ENCODE peak calls at places on chromosome X, in five cellular contexts. H is K562, Z is endothelial cell of umbilical vein, N is GM23338, J is HCT116. U is an unnamed sample.

GRCh38 chrX:118523920-118524319 is 28.3 kb downstream of the DOCK11 start:
- DNase-seq in H (peak), Z (no peak), N (no peak), J (no peak), U (no peak)

GRCh38 chrX:120840826-120841225 is 34.8 kb downstream of the CT47B1 start:
- DNase-seq in H (no peak), Z (peak), N (no peak), J (no peak), U (no peak)

GRCh38 chrX:49155243-49155899 is 7.2 kb upstream of the MAGIX start:
- DNase-seq in H (peak), Z (peak), N (peak), J (peak), U (no peak)

GRCh38 chrX:154135458-154136229 is 8.4 kb upstream of the OPN1LW start:
- DNase-seq in H (no peak), Z (no peak), N (no peak), J (no peak), U (no peak)

GRCh38 chrX:69618803-69619202 is 2.9 kb downstream of the EDA start:
- DNase-seq in H (peak), Z (peak), N (peak), J (no peak), U (no peak)

GRCh38 chrX:54352677-54353076 is 5.2 kb downstream of the WNK3 start:
- DNase-seq in H (no peak), Z (no peak), N (no peak), J (no peak), U (no peak)

GRCh38 chrX:153410328-153410727 is 944 bp upstream of the ZFP92 start:
- DNase-seq in H (no peak), Z (no peak), N (no peak), J (no peak), U (no peak)

GRCh38 chrX:112056886-112057285 is 25.7 kb downstream of the TRPC5 start:
- DNase-seq in H (no peak), Z (no peak), N (no peak), J (no peak), U (no peak)

GRCh38 chrX:136273986-136274385 is 22.8 kb upstream of the MAP7D3 start:
- DNase-seq in H (no peak), Z (no peak), N (no peak), J (no peak), U (no peak)

GRCh38 chrX:123155327-123155726 is 28.8 kb upstream of the GRIA3 start:
- DNase-seq in H (no peak), Z (no peak), N (no peak), J (no peak), U (no peak)

GRCh38 chrX:70132877-70133302 is 357 bp upstream of the IGBP1 start:
- DNase-seq in H (no peak), Z (no peak), N (no peak), J (no peak), U (no peak)

GRCh38 chrX:122220644-122221373 is 963.3 kb upstream of the GRIA3 start:
- DNase-seq in H (no peak), Z (no peak), N (peak), J (no peak), U (no peak)

GRCh38 chrX:153767674-153768055 is 3.6 kb downstream of the PLXNB3 start:
- DNase-seq in H (no peak), Z (no peak), N (no peak), J (no peak), U (no peak)

GRCh38 chrX:2497961-2498780 is 2.6 kb downstream of the DHRSX start:
- DNase-seq in H (no peak), Z (peak), N (no peak), J (no peak), U (no peak)

GRCh38 chrX:36978886-36979285 is 29.3 kb upstream of the FAM47C start:
- DNase-seq in H (no peak), Z (peak), N (no peak), J (no peak), U (no peak)

GRCh38 chrX:70289168-70289792 is 447 bp downstream of the PDZD11 start:
- DNase-seq in H (peak), Z (no peak), N (no peak), J (no peak), U (no peak)

GRCh38 chrX:443676-444210 is 57.0 kb upstream of the PPP2R3B start:
- DNase-seq in H (no peak), Z (no peak), N (no peak), J (no peak), U (no peak)

GRCh38 chrX:4708970-4709760 is 995.7 kb upstream of the PRKX start:
- DNase-seq in H (no peak), Z (no peak), N (no peak), J (no peak), U (no peak)

GRCh38 chrX:153444333-153445011 is 1.4 kb downstream of the TREX2 start:
- DNase-seq in H (no peak), Z (no peak), N (no peak), J (no peak), U (no peak)

GRCh38 chrX:100615015-100615414 is 21.6 kb downstream of the TSPAN6 start:
- DNase-seq in H (peak), Z (peak), N (peak), J (peak), U (no peak)

GRCh38 chrX:115378471-115378870 is 89.0 kb downstream of the LUZP4 start:
- DNase-seq in H (no peak), Z (peak), N (no peak), J (no peak), U (no peak)

GRCh38 chrX:143945171-143945570 is 61.3 kb downstream of the UBE2NL start:
- DNase-seq in H (no peak), Z (no peak), N (no peak), J (no peak), U (no peak)

GRCh38 chrX:123696334-123696733 is 36.5 kb downstream of the THOC2 start:
- DNase-seq in H (no peak), Z (no peak), N (no peak), J (no peak), U (no peak)

GRCh38 chrX:46665232-46666162 is 91.9 kb downstream of the CHST7 start:
- DNase-seq in H (no peak), Z (peak), N (no peak), J (no peak), U (no peak)

GRCh38 chrX:46978341-46979291 is 66.4 kb downstream of the JADE3 start:
- DNase-seq in H (peak), Z (peak), N (peak), J (peak), U (no peak)

GRCh38 chrX:23694606-23695005 is 27.3 kb downstream of the PRDX4 start:
- DNase-seq in H (peak), Z (peak), N (peak), J (peak), U (no peak)

GRCh38 chrX:124534530-124534929 is 188.2 kb downstream of the SH2D1A start:
- DNase-seq in H (no peak), Z (no peak), N (peak), J (no peak), U (no peak)

GRCh38 chrX:50903387-50904027 is 7.0 kb upstream of the BMP15 start:
- DNase-seq in H (peak), Z (peak), N (peak), J (peak), U (peak)

GRCh38 chrX:48677456-48678030 is 6.1 kb upstream of the WAS start:
- DNase-seq in H (no peak), Z (no peak), N (no peak), J (no peak), U (no peak)

GRCh38 chrX:15985937-15986336 is 131.3 kb upstream of the AP1S2 start:
- DNase-seq in H (peak), Z (no peak), N (no peak), J (no peak), U (no peak)

GRCh38 chrX:10235851-10236250 is 79.1 kb downstream of the CLCN4 start:
- DNase-seq in H (no peak), Z (no peak), N (no peak), J (no peak), U (no peak)

GRCh38 chrX:30643313-30643821 is 9.9 kb upstream of the GK start:
- DNase-seq in H (no peak), Z (no peak), N (no peak), J (no peak), U (no peak)

DNA sequence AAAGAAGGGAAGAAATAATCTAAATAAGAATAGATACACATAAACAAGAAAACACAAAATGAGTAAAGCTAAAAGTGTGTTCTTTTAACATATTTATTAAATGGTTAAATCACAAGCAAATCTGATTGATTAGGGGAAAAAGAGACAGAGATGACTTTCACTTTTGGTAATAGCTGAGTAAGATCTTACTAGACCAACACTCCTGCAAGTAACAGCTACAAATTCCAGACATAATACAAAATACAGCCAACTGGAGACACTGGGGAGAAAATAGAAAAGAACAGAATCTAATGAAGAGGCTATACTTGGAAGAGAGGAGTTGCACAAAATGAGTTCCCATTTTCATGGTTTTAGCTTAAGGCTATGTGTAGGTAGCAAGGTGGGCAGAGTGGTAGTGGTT is 33.6 kb downstream of the OR13H1 start:
- DNase-seq in H (no peak), Z (no peak), N (no peak), J (no peak), U (no peak)
- H3K4me3 ChIP-seq in H (peak), Z (no peak), N (peak), J (peak), U (no peak)

DNA sequence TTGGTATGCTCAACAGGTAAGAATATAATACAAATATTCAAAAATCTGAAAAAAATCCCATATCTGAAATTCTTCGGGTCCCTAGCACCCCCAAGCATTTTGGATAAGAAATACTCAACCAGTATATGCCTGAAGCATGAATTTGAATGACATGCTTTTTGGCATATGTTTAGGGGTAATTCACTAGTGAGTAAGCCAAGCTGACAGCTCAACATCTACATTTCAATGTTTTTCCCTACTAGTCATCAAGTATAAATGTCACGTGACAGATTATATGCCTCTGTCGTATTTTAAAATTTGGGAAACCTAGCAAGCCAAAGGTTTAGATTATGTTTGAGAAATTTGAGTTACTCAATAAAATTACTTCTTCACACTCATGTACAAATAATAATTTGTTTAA is 125.1 kb downstream of the FGF16 start:
- DNase-seq in H (no peak), Z (no peak), N (no peak), J (no peak), U (no peak)
- TF ChIP-seq EZH2 in H (no peak), Z (no peak), N (no peak), J (no peak), U (no peak)

GRCh38 chrX:133884430-133885394 is 100.7 kb downstream of the GPC3 start:
- DNase-seq in H (no peak), Z (no peak), N (no peak), J (no peak), U (no peak)

GRCh38 chrX:133892337-133892736 is 93.1 kb downstream of the GPC3 start:
- DNase-seq in H (no peak), Z (no peak), N (peak), J (no peak), U (no peak)

GRCh38 chrX:133888941-133889340 is 96.5 kb downstream of the GPC3 start:
- DNase-seq in H (no peak), Z (no peak), N (no peak), J (no peak), U (no peak)
- TF ChIP-seq POLR2AphosphoS5 in H (no peak), Z (no peak), N (no peak), J (no peak), U (no peak)

GRCh38 chrX:150506020-150506419 is 62.4 kb upstream of the MTM1 start:
- DNase-seq in H (no peak), Z (no peak), N (no peak), J (no peak), U (no peak)
- H3K4me3 ChIP-seq in H (no peak), Z (no peak), N (peak), J (no peak), U (no peak)

GRCh38 chrX:39614680-39614998 is 483.1 kb downstream of the BCOR start:
- DNase-seq in H (no peak), Z (no peak), N (no peak), J (no peak), U (no peak)

GRCh38 chrX:39611468-39611867 is 486.3 kb downstream of the BCOR start:
- DNase-seq in H (peak), Z (no peak), N (no peak), J (no peak), U (no peak)

GRCh38 chrX:39613508-39613921 is 484.2 kb downstream of the BCOR start:
- DNase-seq in H (no peak), Z (peak), N (peak), J (no peak), U (no peak)

GRCh38 chrX:39616098-39616729 is 481.5 kb downstream of the BCOR start:
- DNase-seq in H (peak), Z (no peak), N (no peak), J (no peak), U (no peak)

DNA sequence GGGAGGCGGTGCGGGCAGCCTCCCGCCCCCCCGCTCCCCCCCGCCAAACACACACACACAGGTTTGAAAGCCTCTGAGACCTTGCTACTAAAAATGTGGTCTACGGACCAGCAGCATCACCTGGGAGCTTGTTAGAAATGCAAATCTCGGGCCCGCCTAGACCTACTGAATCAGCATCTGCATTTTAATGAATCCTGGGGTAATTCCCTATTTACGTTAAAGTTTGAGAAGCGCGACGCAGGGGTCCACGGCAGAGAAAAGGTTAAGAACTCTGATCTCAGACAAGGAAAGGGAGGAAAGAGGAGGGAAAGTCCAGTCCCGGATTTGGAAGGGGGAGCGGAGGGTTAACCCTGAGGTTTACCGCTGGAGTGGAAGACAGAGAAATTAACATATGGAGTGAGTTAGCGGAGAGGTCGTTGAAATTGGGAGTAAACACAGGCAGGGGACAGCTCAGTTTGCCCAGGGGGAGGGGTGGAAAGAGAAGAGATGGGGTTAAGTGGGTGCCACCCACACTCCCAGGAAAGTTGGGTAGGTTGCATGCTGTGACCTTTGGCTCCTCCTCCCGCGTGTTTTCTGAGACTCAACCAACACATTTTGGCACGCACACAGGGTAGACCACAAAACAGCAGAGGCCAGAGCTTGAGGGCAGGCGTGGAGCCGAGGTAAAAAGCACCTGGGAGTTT is 483.6 kb downstream of the BCOR start:
- DNase-seq in H (no peak), Z (no peak), N (peak), J (no peak), U (no peak)
- TF ChIP-seq EZH2 in H (no peak), Z (no peak), N (no peak), J (no peak), U (no peak)

DNA sequence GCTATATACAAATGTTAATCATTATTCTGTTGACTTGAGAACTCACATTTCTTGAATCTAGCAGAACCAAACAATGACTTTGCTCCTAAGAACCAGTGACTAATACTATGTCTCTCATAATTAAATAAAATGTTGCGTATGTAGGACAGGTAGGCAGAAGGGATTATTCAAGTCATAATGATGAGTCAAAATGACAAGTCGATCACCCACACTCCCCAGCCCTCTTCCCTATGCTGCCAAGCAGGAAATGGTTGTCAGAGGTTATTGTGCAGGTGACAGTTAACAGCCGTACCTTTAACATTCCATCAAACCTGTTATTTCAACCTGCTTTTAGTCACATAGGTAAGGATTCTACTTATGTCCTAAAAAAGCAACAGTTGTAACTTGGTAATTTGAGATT is 22.0 kb upstream of the STK26 start:
- DNase-seq in H (no peak), Z (no peak), N (no peak), J (no peak), U (no peak)
- TF ChIP-seq POLR2AphosphoS5 in H (no peak), Z (no peak), N (no peak), J (no peak), U (no peak)

GRCh38 chrX:57265126-57265525 is 21.4 kb upstream of the FAAH2 start:
- DNase-seq in H (no peak), Z (no peak), N (no peak), J (no peak), U (no peak)
- H3K4me3 ChIP-seq in H (no peak), Z (no peak), N (no peak), J (no peak), U (no peak)

GRCh38 chrX:140503230-140503585 is 1.7 kb downstream of the SOX3 start:
- DNase-seq in H (no peak), Z (no peak), N (no peak), J (no peak), U (no peak)
- TF ChIP-seq EZH2 in H (no peak), Z (peak), N (peak), J (no peak), U (no peak)

GRCh38 chrX:78622834-78623233 is 36.3 kb downstream of the RTL3 start:
- DNase-seq in H (no peak), Z (no peak), N (no peak), J (no peak), U (no peak)

GRCh38 chrX:78625292-78625909 is 33.7 kb downstream of the RTL3 start:
- DNase-seq in H (no peak), Z (no peak), N (no peak), J (no peak), U (no peak)

GRCh38 chrX:78618987-78619386 is 40.1 kb downstream of the RTL3 start:
- DNase-seq in H (no peak), Z (no peak), N (no peak), J (no peak), U (no peak)

GRCh38 chrX:78619829-78620228 is 39.3 kb downstream of the RTL3 start:
- DNase-seq in H (no peak), Z (peak), N (no peak), J (no peak), U (no peak)

DNA sequence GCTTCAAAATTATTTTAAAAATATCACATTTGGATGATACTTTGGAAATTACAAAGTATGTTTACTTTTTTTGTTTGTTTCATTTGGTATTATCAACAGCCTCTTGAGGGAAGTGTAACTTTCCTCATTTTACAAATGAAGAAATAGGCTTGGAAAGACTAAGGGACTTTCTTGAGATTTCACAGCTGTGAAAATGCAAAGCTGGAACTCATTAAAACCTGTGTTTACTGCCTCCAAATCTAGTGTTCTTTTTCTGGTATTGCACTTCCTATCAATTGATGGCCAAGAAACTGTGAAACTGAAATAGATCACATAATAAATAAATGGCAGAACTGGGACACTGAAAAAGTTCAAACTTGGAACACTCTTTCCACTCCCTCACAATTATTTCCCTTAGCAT is 34.2 kb downstream of the RTL3 start:
- DNase-seq in H (no peak), Z (no peak), N (no peak), J (no peak), U (no peak)
- TF ChIP-seq POLR2AphosphoS5 in H (no peak), Z (no peak), N (no peak), J (no peak), U (no peak)

U was measured in SK-N-MC.